ENCODE peak calls at places on chromosomes 16 and 17, in six cellular contexts. F is body of pancreas, A is iPS DF 6.9, S is NB4, R is fibroblast of the aortic adventitia, I is Peyer's patch. W is an unnamed sample.

GRCh38 chr16:69108069-69108904 is 2.8 kb downstream of the HAS3 start:
- DNase-seq in R (no peak), A (no peak), S (no peak), I (no peak), F (no peak), W (no peak)

GRCh38 chr16:10368984-10369551 is 16.8 kb upstream of the ATF7IP2 start:
- DNase-seq in I (no peak), A (no peak), S (peak; percentile 14), F (peak; percentile 24), R (no peak), W (no peak)

GRCh38 chr16:88781140-88782077 is 3.6 kb downstream of the PIEZO1 start:
- DNase-seq in F (no peak), S (peak; percentile 84), A (no peak), R (no peak), I (no peak), W (peak; percentile 27)

GRCh38 chr16:56329887-56330286 is 95.5 kb downstream of the AMFR start:
- DNase-seq in F (no peak), R (no peak), I (no peak), S (no peak), A (no peak), W (no peak)

GRCh38 chr17:14926526-14927122 is 338.5 kb downstream of the PMP22 start:
- DNase-seq in I (no peak), S (peak; percentile 82), A (peak; percentile 52), R (peak; percentile 84), F (peak; percentile 72), W (peak; percentile 85)

GRCh38 chr17:77439382-77440013 is 298.7 kb downstream of the SEC14L1 start:
- DNase-seq in R (no peak), F (no peak), A (no peak), S (peak; percentile 33), I (no peak), W (peak; percentile 38)

GRCh38 chr17:78414178-78415162 is 36.0 kb downstream of the PGS1 start:
- DNase-seq in A (no peak), R (no peak), S (no peak), F (no peak), I (peak; percentile 59), W (no peak)

GRCh38 chr17:31758646-31759045 is 100.4 kb downstream of the COPRS start:
- DNase-seq in I (no peak), R (peak; percentile 45), A (no peak), F (no peak), S (no peak), W (peak; percentile 64)

GRCh38 chr16:27315333-27316037 is 1.7 kb downstream of the IL4R start:
- DNase-seq in F (peak; percentile 18), S (peak; percentile 88), A (no peak), I (peak; percentile 59), R (peak; percentile 93), W (peak; percentile 72)

GRCh38 chr17:74431568-74432483 is at the start of gene GPRC5C:
- DNase-seq in S (peak; percentile 80), A (no peak), R (peak; percentile 8), I (peak; percentile 95), F (peak; percentile 95), W (peak; percentile 50)

GRCh38 chr16:60331168-60331567 is 1597.1 kb upstream of the GOT2 start:
- DNase-seq in I (no peak), F (no peak), S (no peak), A (no peak), R (no peak), W (no peak)

GRCh38 chr16:87581867-87582220 is 20.5 kb upstream of the JPH3 start:
- DNase-seq in R (peak; percentile 99), S (peak; percentile 78), F (peak; percentile 56), I (no peak), A (no peak), W (peak; percentile 99)

GRCh38 chr16:87583453-87584131 is 18.7 kb upstream of the JPH3 start:
- DNase-seq in R (peak; percentile 71), I (no peak), S (no peak), F (no peak), A (no peak), W (peak; percentile 80)

GRCh38 chr16:87582221-87582965 is 19.9 kb upstream of the JPH3 start:
- DNase-seq in R (peak; percentile 95), S (peak; percentile 21), I (no peak), F (peak; percentile 19), A (no peak), W (peak; percentile 96)

GRCh38 chr16:87584271-87584670 is 18.0 kb upstream of the JPH3 start:
- DNase-seq in I (no peak), R (peak; percentile 38), S (no peak), F (no peak), A (no peak), W (peak; percentile 71)

DNA sequence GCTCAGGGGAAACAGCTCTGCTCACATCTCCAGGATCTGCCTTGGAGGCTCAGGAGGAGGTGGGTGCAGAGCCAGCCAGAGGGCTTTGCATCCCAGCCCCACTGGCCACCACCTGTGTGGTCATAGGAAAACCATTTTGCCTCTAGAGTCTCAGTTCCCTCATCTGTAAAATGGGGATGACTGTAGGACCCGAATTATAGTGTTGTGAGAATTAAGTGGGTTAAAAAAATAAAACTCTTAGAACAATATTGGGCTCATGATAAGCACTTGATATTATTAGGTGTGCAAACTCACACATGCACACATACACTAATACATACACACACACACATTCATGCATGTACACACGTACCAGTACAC is 19.4 kb upstream of the JPH3 start:
- DNase-seq in S (no peak), R (no peak), I (no peak), A (no peak), F (no peak), W (no peak)
- H3K4me3 ChIP-seq in S (no peak overlapping the region), R (peak overlapping the region; percentile 48), I (no peak overlapping the region), A (no peak overlapping the region), F (no peak overlapping the region), W (peak overlapping the region; percentile 47)

DNA sequence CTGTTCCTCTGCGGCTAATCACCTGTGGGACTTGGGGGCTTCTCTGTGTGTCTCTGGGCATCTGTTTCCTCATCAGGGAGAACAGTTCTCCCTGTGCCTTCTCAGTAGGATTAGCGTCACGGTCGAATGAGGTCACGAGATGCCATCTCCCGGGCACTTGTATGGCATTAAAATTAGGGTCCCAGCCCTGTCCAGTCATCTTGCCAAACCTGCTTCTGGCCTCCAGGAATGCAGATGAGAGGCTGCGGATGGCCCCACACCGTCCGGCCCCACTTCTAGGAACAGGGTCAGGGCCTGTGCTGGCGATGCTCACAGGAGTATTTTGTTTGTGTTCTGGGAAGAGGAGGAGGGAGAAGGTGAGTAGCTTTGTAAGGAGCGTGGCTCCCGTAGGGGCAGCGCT is 58.5 kb downstream of the OR1D5 start:
- DNase-seq in S (no peak), A (no peak), I (peak; percentile 30), F (peak; percentile 25), R (no peak), W (no peak)
- H3K4me3 ChIP-seq in S (no peak overlapping the region), A (no peak overlapping the region), I (no peak overlapping the region), F (no peak overlapping the region), R (no peak overlapping the region), W (no peak overlapping the region)

DNA sequence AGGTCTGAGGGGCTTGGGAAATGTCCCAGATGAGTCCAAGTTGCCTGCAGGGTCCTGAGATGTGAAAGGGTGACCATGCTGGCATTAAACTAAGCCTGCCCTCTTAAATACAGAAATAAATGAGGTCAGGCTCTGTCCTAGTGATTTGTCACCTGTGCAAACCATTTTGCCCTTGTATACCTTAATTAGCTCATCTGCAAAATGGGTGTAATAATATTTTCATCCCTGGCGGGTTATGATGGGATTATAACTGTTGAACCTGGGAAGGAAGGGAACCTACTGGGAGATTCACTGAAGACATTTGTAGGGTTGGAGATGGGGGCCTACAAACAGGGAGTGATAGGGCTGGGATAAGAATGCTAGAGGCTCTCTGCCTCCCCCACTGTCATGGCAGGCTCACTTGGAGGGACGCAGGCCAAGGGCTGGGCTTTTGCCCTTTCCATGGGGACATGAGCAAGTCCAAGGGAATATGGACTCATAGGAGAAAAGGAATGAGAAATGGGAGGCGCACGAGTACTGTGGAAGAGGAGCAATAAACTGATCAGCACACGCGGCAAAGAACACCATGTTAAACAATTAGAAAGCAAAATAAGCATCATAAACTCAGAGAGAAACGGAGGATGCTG is 4.4 kb downstream of the NKD1 start:
- DNase-seq in I (no peak), A (no peak), S (no peak), F (no peak), R (no peak), W (no peak)
- H3K4me3 ChIP-seq in I (no peak overlapping the region), A (no peak overlapping the region), S (no peak overlapping the region), F (no peak overlapping the region), R (no peak overlapping the region), W (no peak overlapping the region)

GRCh38 chr16:87601322-87602004 is 845 bp upstream of the JPH3 start:
- DNase-seq in R (no peak), A (no peak), S (no peak), I (no peak), F (no peak), W (no peak)

GRCh38 chr16:87602821-87603683 is 744 bp downstream of the JPH3 start:
- DNase-seq in R (no peak), A (no peak), S (no peak), F (no peak), I (no peak), W (peak; percentile 9)

GRCh38 chr16:87603684-87604571 is 1.6 kb downstream of the JPH3 start:
- DNase-seq in S (no peak), I (no peak), F (no peak), A (no peak), R (no peak), W (no peak)

GRCh38 chr16:87600246-87600645 is 2.1 kb upstream of the JPH3 start:
- DNase-seq in I (no peak), R (no peak), A (no peak), S (no peak), F (no peak), W (no peak)

DNA sequence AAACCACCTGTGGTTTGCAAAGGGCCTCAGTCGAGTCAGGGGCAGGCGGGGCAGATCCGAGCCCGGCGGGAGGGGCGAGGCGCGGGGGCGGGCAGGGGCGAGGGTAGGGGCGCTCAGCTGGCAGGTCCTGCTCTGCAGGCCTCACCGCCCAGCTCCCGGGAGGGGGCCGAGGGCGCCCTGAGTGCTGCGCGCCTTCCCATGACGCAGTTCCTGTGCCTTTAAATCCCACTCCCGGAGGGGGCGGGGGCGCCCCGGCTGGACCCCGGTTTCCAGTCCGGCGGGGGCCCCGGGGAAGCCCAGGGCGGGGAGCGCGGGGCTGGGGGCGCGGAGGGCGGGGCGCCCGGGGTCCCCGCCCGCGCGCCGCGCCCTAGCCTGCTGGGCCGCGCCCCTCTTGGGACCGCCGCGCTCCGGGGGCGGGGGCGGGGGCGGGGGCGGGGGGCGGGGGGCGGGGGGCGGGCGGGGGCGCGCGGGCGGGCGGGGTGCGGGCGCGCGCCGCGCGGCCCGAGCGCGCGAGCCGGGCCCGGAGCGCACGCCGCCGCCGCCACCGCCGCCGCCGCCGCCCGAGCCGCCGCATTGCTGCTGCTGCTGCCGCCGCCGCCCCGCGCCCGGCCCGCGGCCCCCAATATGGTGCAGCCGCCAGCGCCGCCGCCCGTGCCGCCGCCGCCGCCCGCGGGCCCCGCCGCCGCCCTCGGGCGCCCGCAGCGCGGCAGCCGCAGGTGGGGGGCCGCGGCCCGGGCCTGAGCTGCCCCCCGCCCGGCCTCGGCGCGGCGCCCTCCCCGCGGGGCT is at the start of gene JPH3:
- DNase-seq in I (no peak), S (no peak), F (no peak), A (peak; percentile 61), R (no peak), W (no peak)
- H3K4me3 ChIP-seq in I (no peak within 1 kb of the TSS), S (no peak within 1 kb of the TSS), F (no peak within 1 kb of the TSS), A (peak within 1 kb of the TSS; percentile 75), R (no peak within 1 kb of the TSS), W (no peak within 1 kb of the TSS)

DNA sequence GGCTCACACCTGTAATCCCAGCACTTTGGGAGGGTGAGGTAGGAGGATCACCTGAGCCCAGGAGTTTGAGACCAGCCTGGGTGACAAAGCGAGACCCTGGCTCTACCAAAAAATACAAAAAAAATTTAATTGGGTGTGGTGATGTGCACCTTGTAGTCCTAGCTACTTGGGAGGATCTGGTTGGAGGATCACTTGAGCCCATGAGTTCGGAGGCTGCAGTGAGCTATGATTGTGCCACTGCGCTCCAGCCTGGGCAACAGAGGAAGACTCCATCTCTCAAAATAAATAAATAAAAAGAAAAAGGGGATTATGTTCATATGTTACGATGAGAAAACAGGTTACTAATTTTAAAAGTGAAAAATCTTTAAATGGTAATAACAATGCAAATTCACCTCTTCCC is 996 bp downstream of the MLKL start:
- DNase-seq in A (no peak), I (no peak), S (peak; percentile 50), R (no peak), F (no peak), W (no peak)
- H3K4me3 ChIP-seq in A (no peak overlapping the region), I (peak overlapping the region; percentile 78), S (peak overlapping the region; percentile 85), R (peak overlapping the region; percentile 43), F (peak overlapping the region; percentile 80), W (peak overlapping the region; percentile 80)